ENCODE peak calls at places on chromosomes 4 and X, in four cellular contexts. E is germinal center; I is cardiac muscle cell; Q is CD4-positive, alpha-beta T cell. F is an unnamed sample.

GRCh38 chrX:54178100-54178940 is 4.7 kb downstream of the FAM120C start:
- DNase-seq in E (no peak), I (no peak), Q (no peak), F (peak; percentile 71)

GRCh38 chr4:99022566-99022965 is 27.0 kb downstream of the METAP1 start:
- DNase-seq in E (no peak), I (no peak), Q (no peak), F (no peak)

GRCh38 chr4:155271557-155271956 is 63.1 kb downstream of the NPY2R start:
- DNase-seq in E (no peak), I (peak; percentile 6), Q (no peak), F (no peak)

GRCh38 chr4:73885570-73886230 is 16.5 kb downstream of the CXCL1 start:
- DNase-seq in E (no peak), I (no peak), Q (no peak), F (peak; percentile 44)

GRCh38 chr4:1991596-1992434 is 17.0 kb downstream of the NELFA start:
- DNase-seq in E (no peak), I (no peak), Q (no peak), F (no peak)

GRCh38 chr4:105241456-105241855 is 94.8 kb downstream of the TET2 start:
- DNase-seq in E (no peak), I (no peak), Q (no peak), F (no peak)

GRCh38 chr4:185305979-185306442 is 89.7 kb downstream of the LRP2BP start:
- DNase-seq in E (no peak), I (no peak), Q (no peak), F (peak; percentile 95)

GRCh38 chr4:185740471-185740873 is 71.5 kb downstream of the SORBS2 start:
- DNase-seq in E (no peak), I (no peak), Q (no peak), F (no peak)

GRCh38 chrX:132692066-132692465 is 203.2 kb upstream of the MBNL3 start:
- DNase-seq in E (no peak), I (no peak), Q (no peak), F (no peak)

GRCh38 chr4:103450693-103451092 is 252.6 kb upstream of the CENPE start:
- DNase-seq in E (no peak), I (no peak), Q (no peak), F (no peak)

GRCh38 chrX:115399306-115399705 is 109.8 kb downstream of the LUZP4 start:
- DNase-seq in E (no peak), I (no peak), Q (no peak), F (no peak)

GRCh38 chrX:1468250-1468772 is 15.6 kb upstream of the ASMTL start:
- DNase-seq in E (peak; percentile 82), I (no peak), Q (peak; percentile 53), F (peak; percentile 77)

F was measured in EL.